ENCODE peak calls at places on chromosomes 13 and 19, in nine cellular contexts. V is CD8-positive, alpha-beta T cell; C is colonic mucosa; A is cardiac fibroblast; D is tibial nerve; R is cardiac muscle cell; U is tibial artery; Q is fibroblast of the aortic adventitia; X is lung. M is an unnamed sample.

GRCh38 chr13:49655906-49656305 is 27.6 kb downstream of the ARL11 start:
- DNase-seq in V (no peak), C (no peak), A (no peak), D (no peak), R (no peak), U (no peak), Q (no peak), X (no peak), M (no peak)

GRCh38 chr19:11560404-11560988 is 1.5 kb upstream of the ELOF1 start:
- DNase-seq in V (peak), C (peak), A (peak), D (no peak), R (peak), U (no peak), Q (peak), X (peak), M (no peak)

GRCh38 chr13:74891610-74892009 is 590.4 kb downstream of the TBC1D4 start:
- DNase-seq in V (no peak), C (no peak), A (peak), D (no peak), R (no peak), U (no peak), Q (peak), X (no peak), M (no peak)

GRCh38 chr13:94073006-94073744 is 406.3 kb downstream of the DCT start:
- DNase-seq in V (no peak), C (no peak), A (peak), D (no peak), R (peak), U (no peak), Q (peak), X (no peak), M (no peak)

GRCh38 chr19:45363861-45364459 is 6.4 kb downstream of the ERCC2 start:
- DNase-seq in V (no peak), C (no peak), A (no peak), D (no peak), R (no peak), U (no peak), Q (no peak), X (no peak), M (no peak)

GRCh38 chr19:40390084-40390742 is at the start of gene HIPK4:
- DNase-seq in V (no peak), C (no peak), A (no peak), D (no peak), R (no peak), U (no peak), Q (no peak), X (no peak), M (no peak)

GRCh38 chr13:35747594-35747993 is 271.1 kb upstream of the MAB21L1 start:
- DNase-seq in V (no peak), C (no peak), A (peak), D (no peak), R (no peak), U (no peak), Q (peak), X (no peak), M (no peak)

GRCh38 chr19:11418518-11419506 is at the start of gene RGL3:
- DNase-seq in V (no peak), C (peak), A (no peak), D (no peak), R (peak), U (peak), Q (no peak), X (peak), M (no peak)

GRCh38 chr19:55383789-55384575 is at the start of gene TMEM238:
- DNase-seq in V (peak), C (peak), A (peak), D (no peak), R (peak), U (no peak), Q (peak), X (peak), M (peak)

GRCh38 chr19:18587561-18587960 is 1.0 kb upstream of the REX1BD start:
- DNase-seq in V (no peak), C (no peak), A (no peak), D (no peak), R (no peak), U (no peak), Q (no peak), X (no peak), M (no peak)

GRCh38 chr13:62209539-62209938 is 793.9 kb upstream of the PCDH20 start:
- DNase-seq in V (no peak), C (no peak), A (no peak), D (no peak), R (no peak), U (no peak), Q (no peak), X (no peak), M (no peak)

GRCh38 chr19:46107371-46107770 is 17.1 kb downstream of the IGFL3 start:
- DNase-seq in V (no peak), C (no peak), A (peak), D (no peak), R (no peak), U (no peak), Q (peak), X (no peak), M (no peak)

GRCh38 chr19:17929056-17929455 is 3.8 kb upstream of the CCDC124 start:
- DNase-seq in V (no peak), C (no peak), A (no peak), D (no peak), R (no peak), U (no peak), Q (no peak), X (no peak), M (no peak)

GRCh38 chr19:16143399-16144215 is at the start of gene HSH2D:
- DNase-seq in V (peak), C (peak), A (no peak), D (no peak), R (no peak), U (no peak), Q (no peak), X (peak), M (peak)

GRCh38 chr19:58395979-58396627 is 647 bp downstream of the RNF225 start:
- DNase-seq in V (no peak), C (no peak), A (no peak), D (no peak), R (no peak), U (no peak), Q (no peak), X (no peak), M (no peak)

GRCh38 chr19:3586124-3586626 is 897 bp downstream of the GIPC3 start:
- DNase-seq in V (peak), C (no peak), A (no peak), D (no peak), R (peak), U (no peak), Q (no peak), X (no peak), M (no peak)

GRCh38 chr19:55465460-55466245 is 1.1 kb upstream of the C19orf85 start:
- DNase-seq in V (no peak), C (no peak), A (no peak), D (no peak), R (no peak), U (no peak), Q (no peak), X (no peak), M (no peak)

GRCh38 chr19:3137139-3137538 is 1.3 kb downstream of the GNA15 start:
- DNase-seq in V (no peak), C (no peak), A (no peak), D (no peak), R (no peak), U (no peak), Q (peak), X (no peak), M (no peak)

GRCh38 chr13:48618937-48619336 is 34.8 kb upstream of the CYSLTR2 start:
- DNase-seq in V (no peak), C (no peak), A (no peak), D (no peak), R (no peak), U (no peak), Q (no peak), X (no peak), M (no peak)

GRCh38 chr19:17548145-17548544 is 7.3 kb upstream of the COLGALT1 start:
- DNase-seq in V (no peak), C (no peak), A (no peak), D (no peak), R (no peak), U (no peak), Q (no peak), X (no peak), M (no peak)

GRCh38 chr19:55319786-55320185 is 5.4 kb downstream of the TMEM150B start:
- DNase-seq in V (no peak), C (no peak), A (peak), D (no peak), R (peak), U (no peak), Q (peak), X (no peak), M (no peak)

GRCh38 chr19:510606-511100 is 3.4 kb downstream of the TPGS1 start:
- DNase-seq in V (peak), C (peak), A (peak), D (no peak), R (peak), U (peak), Q (peak), X (peak), M (peak)

GRCh38 chr13:25218011-25218410 is 45.9 kb upstream of the AMER2 start:
- DNase-seq in V (no peak), C (no peak), A (no peak), D (no peak), R (no peak), U (no peak), Q (no peak), X (no peak), M (no peak)

GRCh38 chr19:49042177-49042576 is 1.5 kb upstream of the CGB5 start:
- DNase-seq in V (no peak), C (no peak), A (peak), D (no peak), R (no peak), U (no peak), Q (no peak), X (no peak), M (no peak)

GRCh38 chr19:5823579-5824281 is 15.8 kb downstream of the FUT6 start:
- DNase-seq in V (no peak), C (peak), A (peak), D (no peak), R (no peak), U (no peak), Q (no peak), X (no peak), M (no peak)

GRCh38 chr13:37306778-37307544 is 201.5 kb upstream of the CSNK1A1L start:
- DNase-seq in V (no peak), C (no peak), A (peak), D (no peak), R (no peak), U (no peak), Q (peak), X (no peak), M (no peak)

GRCh38 chr13:37303610-37304009 is 198.1 kb upstream of the CSNK1A1L start:
- DNase-seq in V (no peak), C (no peak), A (no peak), D (no peak), R (no peak), U (no peak), Q (no peak), X (no peak), M (no peak)
- TF ChIP-seq CTCF in V (no peak), C (no peak), A (no peak), D (no peak), R (no peak), U (no peak), Q (no peak), X (no peak), M (no peak)

GRCh38 chr13:113815151-113816058 is 48.5 kb downstream of the GAS6 start:
- DNase-seq in V (no peak), C (no peak), A (no peak), D (no peak), R (no peak), U (no peak), Q (no peak), X (no peak), M (no peak)
- H3K4me3 ChIP-seq in V (peak), C (peak), A (no peak), D (no peak), R (no peak), U (no peak), Q (no peak), X (no peak), M (peak)

DNA sequence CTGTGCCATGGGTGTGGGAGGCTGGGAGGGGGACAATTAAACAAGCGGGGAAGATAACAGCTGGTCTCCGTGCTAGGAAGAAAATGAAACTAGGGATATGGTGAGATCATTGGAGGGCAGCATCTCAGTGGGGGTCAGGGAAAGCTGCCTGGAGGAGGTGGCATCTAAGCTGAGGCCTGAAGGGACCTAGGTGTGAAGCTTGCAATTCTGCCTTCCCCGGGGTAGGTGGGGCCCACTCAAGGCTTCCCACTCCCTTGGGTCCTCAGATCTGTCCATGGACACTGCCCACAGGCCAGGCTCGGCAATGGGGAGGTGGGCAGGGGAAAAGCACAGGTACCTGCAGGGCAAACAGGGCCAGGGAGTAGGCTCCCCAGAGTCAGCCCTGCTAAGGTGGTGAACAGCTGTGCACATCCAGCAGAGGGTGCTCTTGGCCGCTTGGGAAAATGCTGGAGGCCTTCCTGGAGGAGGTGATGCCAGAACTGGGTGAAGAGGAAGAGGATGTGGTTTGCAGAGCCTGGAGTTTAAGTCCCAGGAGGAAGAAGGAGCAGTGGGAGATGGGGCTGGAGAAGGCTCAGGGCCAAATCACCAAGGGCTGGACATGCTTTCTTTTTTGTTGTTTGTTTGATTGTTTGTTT is 25.7 kb upstream of the CCNE1 start:
- DNase-seq in V (no peak), C (no peak), A (no peak), D (no peak), R (no peak), U (no peak), Q (no peak), X (no peak), M (no peak)
- TF ChIP-seq CTCF in V (no peak), C (no peak), A (peak), D (no peak), R (no peak), U (no peak), Q (no peak), X (no peak), M (no peak)

GRCh38 chr19:36257512-36257876 is 42.6 kb downstream of the ZNF146 start:
- DNase-seq in V (no peak), C (no peak), A (no peak), D (no peak), R (no peak), U (no peak), Q (no peak), X (no peak), M (no peak)
- H3K4me3 ChIP-seq in V (no peak), C (peak), A (peak), D (peak), R (no peak), U (peak), Q (no peak), X (peak), M (peak)

DNA sequence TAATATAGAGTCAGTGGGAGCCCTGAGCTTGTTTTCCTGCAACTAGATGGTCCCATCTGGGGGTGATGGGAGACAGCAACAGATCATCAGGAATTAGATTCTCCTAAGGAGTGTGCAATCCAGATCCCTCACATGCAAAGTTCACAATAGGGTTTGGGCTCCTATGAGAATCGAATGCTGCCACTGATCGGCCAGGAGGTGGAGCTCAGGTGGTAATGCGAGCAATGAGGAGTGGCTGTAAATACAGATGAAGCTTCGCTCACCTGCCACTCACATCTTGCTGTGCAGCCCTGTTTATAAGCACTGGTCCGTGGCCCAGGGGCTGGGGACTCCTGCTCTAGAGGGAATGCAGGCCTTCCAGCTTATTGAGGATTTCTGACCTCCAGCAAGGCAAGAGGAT is 5.7 kb downstream of the ZNF558 start:
- DNase-seq in V (no peak), C (no peak), A (no peak), D (no peak), R (no peak), U (no peak), Q (no peak), X (no peak), M (no peak)
- TF ChIP-seq CTCF in V (no peak), C (no peak), A (no peak), D (no peak), R (no peak), U (no peak), Q (no peak), X (no peak), M (no peak)